ENCODE peak calls at places on chromosomes 12 and 14, in nine cellular contexts. One of them, this sample, is unnamed.

GRCh38 chr12:49190317-49190716 is 1.4 kb upstream of the TUBA1A start:
- DNase-seq in progenitor cell of endocrine pancreas: no peak
- DNase-seq in neural progenitor cell: peak
- DNase-seq in brain microvascular endothelial cell: no peak
- DNase-seq in neural crest cell: no peak
- DNase-seq in type B pancreatic cell: peak
- DNase-seq in testis: no peak
- DNase-seq in AG10803: no peak
- DNase-seq in Peyer's patch: no peak
- DNase-seq in this sample: no peak

GRCh38 chr14:59116984-59117415 is 71.5 kb upstream of the DAAM1 start:
- DNase-seq in brain microvascular endothelial cell: no peak
- DNase-seq in testis: no peak
- DNase-seq in AG10803: no peak
- DNase-seq in progenitor cell of endocrine pancreas: no peak
- DNase-seq in type B pancreatic cell: no peak
- DNase-seq in neural crest cell: no peak
- DNase-seq in Peyer's patch: no peak
- DNase-seq in neural progenitor cell: no peak
- DNase-seq in this sample: no peak

GRCh38 chr12:19074700-19075099 is 54.8 kb upstream of the PLEKHA5 start:
- DNase-seq in progenitor cell of endocrine pancreas: no peak
- DNase-seq in brain microvascular endothelial cell: no peak
- DNase-seq in AG10803: peak
- DNase-seq in type B pancreatic cell: no peak
- DNase-seq in testis: no peak
- DNase-seq in Peyer's patch: no peak
- DNase-seq in neural progenitor cell: no peak
- DNase-seq in neural crest cell: no peak
- DNase-seq in this sample: no peak

GRCh38 chr12:108240027-108240785 is 98.9 kb downstream of the CMKLR1 start:
- DNase-seq in neural progenitor cell: no peak
- DNase-seq in brain microvascular endothelial cell: no peak
- DNase-seq in neural crest cell: no peak
- DNase-seq in Peyer's patch: no peak
- DNase-seq in testis: peak
- DNase-seq in type B pancreatic cell: no peak
- DNase-seq in progenitor cell of endocrine pancreas: no peak
- DNase-seq in AG10803: no peak
- DNase-seq in this sample: no peak

GRCh38 chr12:122825773-122826724 is 9.2 kb upstream of the HIP1R start:
- DNase-seq in testis: no peak
- DNase-seq in neural crest cell: no peak
- DNase-seq in Peyer's patch: peak
- DNase-seq in AG10803: no peak
- DNase-seq in progenitor cell of endocrine pancreas: no peak
- DNase-seq in brain microvascular endothelial cell: no peak
- DNase-seq in neural progenitor cell: peak
- DNase-seq in type B pancreatic cell: no peak
- DNase-seq in this sample: no peak

GRCh38 chr14:102471921-102472814 is 37.4 kb downstream of the ANKRD9 start:
- DNase-seq in testis: no peak
- DNase-seq in brain microvascular endothelial cell: no peak
- DNase-seq in AG10803: no peak
- DNase-seq in type B pancreatic cell: no peak
- DNase-seq in neural progenitor cell: no peak
- DNase-seq in Peyer's patch: no peak
- DNase-seq in progenitor cell of endocrine pancreas: no peak
- DNase-seq in neural crest cell: no peak
- DNase-seq in this sample: no peak

GRCh38 chr14:37565550-37565949 is 29.5 kb downstream of the FOXA1 start:
- DNase-seq in testis: no peak
- DNase-seq in AG10803: no peak
- DNase-seq in type B pancreatic cell: no peak
- DNase-seq in progenitor cell of endocrine pancreas: no peak
- DNase-seq in neural progenitor cell: peak
- DNase-seq in Peyer's patch: no peak
- DNase-seq in brain microvascular endothelial cell: no peak
- DNase-seq in neural crest cell: no peak
- DNase-seq in this sample: no peak

GRCh38 chr12:91178139-91178561 is 4.5 kb downstream of the DCN start:
- DNase-seq in neural crest cell: no peak
- DNase-seq in type B pancreatic cell: no peak
- DNase-seq in progenitor cell of endocrine pancreas: no peak
- DNase-seq in brain microvascular endothelial cell: no peak
- DNase-seq in AG10803: peak
- DNase-seq in neural progenitor cell: no peak
- DNase-seq in Peyer's patch: no peak
- DNase-seq in testis: no peak
- DNase-seq in this sample: no peak

GRCh38 chr14:20848955-20849570 is 42.1 kb upstream of the RNASE3 start:
- DNase-seq in brain microvascular endothelial cell: no peak
- DNase-seq in neural progenitor cell: peak
- DNase-seq in testis: no peak
- DNase-seq in neural crest cell: no peak
- DNase-seq in progenitor cell of endocrine pancreas: no peak
- DNase-seq in Peyer's patch: no peak
- DNase-seq in AG10803: no peak
- DNase-seq in type B pancreatic cell: no peak
- DNase-seq in this sample: no peak

GRCh38 chr12:1821805-1822204 is 1.4 kb downstream of the LRTM2 start:
- DNase-seq in progenitor cell of endocrine pancreas: no peak
- DNase-seq in neural crest cell: no peak
- DNase-seq in Peyer's patch: no peak
- DNase-seq in neural progenitor cell: peak
- DNase-seq in type B pancreatic cell: no peak
- DNase-seq in brain microvascular endothelial cell: no peak
- DNase-seq in testis: no peak
- DNase-seq in AG10803: no peak
- DNase-seq in this sample: no peak

GRCh38 chr12:123384318-123384993 is 524 bp downstream of the KMT5A start:
- DNase-seq in Peyer's patch: no peak
- DNase-seq in AG10803: no peak
- DNase-seq in brain microvascular endothelial cell: peak
- DNase-seq in testis: peak
- DNase-seq in neural crest cell: no peak
- DNase-seq in neural progenitor cell: peak
- DNase-seq in progenitor cell of endocrine pancreas: peak
- DNase-seq in type B pancreatic cell: no peak
- DNase-seq in this sample: no peak

DNA sequence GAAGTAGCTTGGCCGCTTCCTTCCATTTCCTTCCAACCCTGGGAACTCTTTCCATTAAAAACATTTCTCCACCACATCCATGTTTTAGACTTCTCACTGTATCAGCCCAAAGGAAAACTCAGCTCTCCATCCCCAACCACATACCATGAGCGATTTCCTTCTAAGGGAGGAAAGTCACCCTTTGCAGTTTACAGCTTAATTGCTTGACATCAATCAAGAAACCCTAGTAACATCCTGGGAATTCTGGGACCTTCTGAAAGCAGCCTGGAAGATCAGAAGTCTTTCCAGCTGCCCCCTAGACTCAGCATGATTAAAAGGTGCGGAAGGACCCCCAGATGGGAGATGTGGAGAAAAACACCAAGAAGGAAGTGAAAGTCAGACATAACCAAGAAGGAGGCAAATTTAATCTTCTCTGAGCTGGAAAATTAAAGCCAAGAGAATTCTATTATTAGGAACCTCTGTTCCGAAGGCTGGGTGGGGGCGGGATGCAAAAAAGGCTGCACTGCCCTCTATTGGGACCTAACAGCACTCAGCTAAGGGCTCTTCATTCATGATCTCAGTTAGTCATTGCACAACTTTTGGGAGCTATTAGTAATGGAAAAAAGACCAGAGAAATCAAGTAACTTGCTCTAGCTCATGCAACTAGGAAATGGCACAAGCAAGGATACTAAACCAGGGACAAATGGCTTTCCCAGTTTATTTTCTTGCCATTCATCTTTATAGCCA is 73.2 kb upstream of the PLXNC1 start:
- DNase-seq in neural progenitor cell: peak
- DNase-seq in AG10803: peak
- DNase-seq in progenitor cell of endocrine pancreas: no peak
- DNase-seq in testis: peak
- DNase-seq in neural crest cell: no peak
- DNase-seq in type B pancreatic cell: no peak
- DNase-seq in Peyer's patch: no peak
- DNase-seq in brain microvascular endothelial cell: peak
- DNase-seq in this sample: no peak
- TF ChIP-seq CTCF in neural progenitor cell: peak
- TF ChIP-seq CTCF in AG10803: peak
- TF ChIP-seq CTCF in progenitor cell of endocrine pancreas: peak
- TF ChIP-seq CTCF in testis: peak
- TF ChIP-seq CTCF in neural crest cell: peak
- TF ChIP-seq CTCF in type B pancreatic cell: peak
- TF ChIP-seq CTCF in Peyer's patch: peak
- TF ChIP-seq CTCF in brain microvascular endothelial cell: peak
- TF ChIP-seq CTCF in this sample: no peak

DNA sequence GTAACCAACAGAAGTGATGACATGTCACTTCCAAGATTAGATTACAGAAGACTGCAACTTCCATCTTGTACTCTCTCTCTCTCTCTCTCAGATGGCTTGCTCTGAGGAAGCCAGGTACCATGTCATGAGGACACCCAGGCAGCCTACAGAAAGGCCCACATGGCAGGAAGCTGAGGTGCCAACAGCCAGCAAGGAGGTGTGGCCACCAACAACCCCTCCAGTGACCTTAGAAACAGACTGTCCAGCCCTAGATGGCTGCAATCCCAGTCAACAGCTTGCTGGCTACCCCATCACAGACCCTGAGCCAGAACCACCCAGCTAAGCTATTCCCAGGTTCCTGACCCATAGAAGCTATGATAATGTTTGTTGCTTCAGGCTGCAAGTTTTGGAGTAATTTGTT is 178.4 kb downstream of the ITPR2 start:
- DNase-seq in neural progenitor cell: no peak
- DNase-seq in type B pancreatic cell: no peak
- DNase-seq in progenitor cell of endocrine pancreas: no peak
- DNase-seq in neural crest cell: no peak
- DNase-seq in testis: no peak
- DNase-seq in Peyer's patch: no peak
- DNase-seq in AG10803: no peak
- DNase-seq in brain microvascular endothelial cell: no peak
- DNase-seq in this sample: no peak
- TF ChIP-seq CTCF in neural progenitor cell: no peak
- TF ChIP-seq CTCF in type B pancreatic cell: no peak
- TF ChIP-seq CTCF in progenitor cell of endocrine pancreas: no peak
- TF ChIP-seq CTCF in neural crest cell: no peak
- TF ChIP-seq CTCF in testis: no peak
- TF ChIP-seq CTCF in Peyer's patch: no peak
- TF ChIP-seq CTCF in AG10803: no peak
- TF ChIP-seq CTCF in brain microvascular endothelial cell: no peak
- TF ChIP-seq CTCF in this sample: no peak

GRCh38 chr14:54713364-54713763 is 146.4 kb downstream of the SAMD4A start:
- DNase-seq in neural crest cell: no peak
- DNase-seq in AG10803: peak
- DNase-seq in progenitor cell of endocrine pancreas: no peak
- DNase-seq in brain microvascular endothelial cell: no peak
- DNase-seq in testis: no peak
- DNase-seq in type B pancreatic cell: no peak
- DNase-seq in neural progenitor cell: no peak
- DNase-seq in Peyer's patch: no peak
- DNase-seq in this sample: no peak

GRCh38 chr14:54718046-54718445 is 151.1 kb downstream of the SAMD4A start:
- DNase-seq in neural progenitor cell: no peak
- DNase-seq in testis: no peak
- DNase-seq in progenitor cell of endocrine pancreas: no peak
- DNase-seq in brain microvascular endothelial cell: no peak
- DNase-seq in type B pancreatic cell: no peak
- DNase-seq in Peyer's patch: no peak
- DNase-seq in neural crest cell: no peak
- DNase-seq in AG10803: no peak
- DNase-seq in this sample: no peak

GRCh38 chr14:54715811-54716210 is 148.9 kb downstream of the SAMD4A start:
- DNase-seq in type B pancreatic cell: no peak
- DNase-seq in brain microvascular endothelial cell: no peak
- DNase-seq in progenitor cell of endocrine pancreas: no peak
- DNase-seq in AG10803: peak
- DNase-seq in neural progenitor cell: no peak
- DNase-seq in neural crest cell: no peak
- DNase-seq in testis: no peak
- DNase-seq in Peyer's patch: no peak
- DNase-seq in this sample: no peak

GRCh38 chr14:54712371-54712998 is 145.6 kb downstream of the SAMD4A start:
- DNase-seq in progenitor cell of endocrine pancreas: no peak
- DNase-seq in testis: peak
- DNase-seq in brain microvascular endothelial cell: no peak
- DNase-seq in neural progenitor cell: no peak
- DNase-seq in Peyer's patch: no peak
- DNase-seq in AG10803: peak
- DNase-seq in neural crest cell: no peak
- DNase-seq in type B pancreatic cell: no peak
- DNase-seq in this sample: no peak

GRCh38 chr14:54715244-54715643 is 148.3 kb downstream of the SAMD4A start:
- DNase-seq in AG10803: peak
- DNase-seq in progenitor cell of endocrine pancreas: no peak
- DNase-seq in type B pancreatic cell: no peak
- DNase-seq in neural progenitor cell: no peak
- DNase-seq in neural crest cell: no peak
- DNase-seq in testis: no peak
- DNase-seq in brain microvascular endothelial cell: peak
- DNase-seq in Peyer's patch: no peak
- DNase-seq in this sample: no peak
- TF ChIP-seq CTCF in AG10803: peak
- TF ChIP-seq CTCF in progenitor cell of endocrine pancreas: no peak
- TF ChIP-seq CTCF in type B pancreatic cell: no peak
- TF ChIP-seq CTCF in neural progenitor cell: no peak
- TF ChIP-seq CTCF in neural crest cell: no peak
- TF ChIP-seq CTCF in testis: no peak
- TF ChIP-seq CTCF in brain microvascular endothelial cell: peak
- TF ChIP-seq CTCF in Peyer's patch: no peak
- TF ChIP-seq CTCF in this sample: no peak

GRCh38 chr14:87111141-87111540 is 881.8 kb downstream of the GALC start:
- DNase-seq in neural crest cell: no peak
- DNase-seq in testis: no peak
- DNase-seq in brain microvascular endothelial cell: no peak
- DNase-seq in neural progenitor cell: no peak
- DNase-seq in Peyer's patch: no peak
- DNase-seq in AG10803: peak
- DNase-seq in type B pancreatic cell: no peak
- DNase-seq in progenitor cell of endocrine pancreas: no peak
- DNase-seq in this sample: no peak

GRCh38 chr14:87111741-87112140 is 881.2 kb downstream of the GALC start:
- DNase-seq in brain microvascular endothelial cell: no peak
- DNase-seq in neural progenitor cell: no peak
- DNase-seq in Peyer's patch: no peak
- DNase-seq in progenitor cell of endocrine pancreas: no peak
- DNase-seq in testis: no peak
- DNase-seq in AG10803: no peak
- DNase-seq in neural crest cell: no peak
- DNase-seq in type B pancreatic cell: no peak
- DNase-seq in this sample: no peak

GRCh38 chr14:87109271-87109670 is 883.7 kb downstream of the GALC start:
- DNase-seq in Peyer's patch: no peak
- DNase-seq in neural crest cell: no peak
- DNase-seq in testis: no peak
- DNase-seq in AG10803: no peak
- DNase-seq in type B pancreatic cell: no peak
- DNase-seq in neural progenitor cell: no peak
- DNase-seq in brain microvascular endothelial cell: no peak
- DNase-seq in progenitor cell of endocrine pancreas: no peak
- DNase-seq in this sample: no peak

GRCh38 chr14:87115234-87115633 is 877.7 kb downstream of the GALC start:
- DNase-seq in brain microvascular endothelial cell: no peak
- DNase-seq in neural progenitor cell: no peak
- DNase-seq in AG10803: no peak
- DNase-seq in testis: no peak
- DNase-seq in neural crest cell: no peak
- DNase-seq in progenitor cell of endocrine pancreas: no peak
- DNase-seq in Peyer's patch: no peak
- DNase-seq in type B pancreatic cell: no peak
- DNase-seq in this sample: no peak

GRCh38 chr14:87113286-87113685 is 879.7 kb downstream of the GALC start:
- DNase-seq in brain microvascular endothelial cell: no peak
- DNase-seq in AG10803: no peak
- DNase-seq in neural progenitor cell: no peak
- DNase-seq in type B pancreatic cell: no peak
- DNase-seq in neural crest cell: no peak
- DNase-seq in Peyer's patch: no peak
- DNase-seq in testis: no peak
- DNase-seq in progenitor cell of endocrine pancreas: no peak
- DNase-seq in this sample: no peak
- TF ChIP-seq CTCF in brain microvascular endothelial cell: no peak
- TF ChIP-seq CTCF in AG10803: no peak
- TF ChIP-seq CTCF in neural progenitor cell: peak
- TF ChIP-seq CTCF in type B pancreatic cell: peak
- TF ChIP-seq CTCF in neural crest cell: peak
- TF ChIP-seq CTCF in Peyer's patch: no peak
- TF ChIP-seq CTCF in testis: no peak
- TF ChIP-seq CTCF in progenitor cell of endocrine pancreas: no peak
- TF ChIP-seq CTCF in this sample: no peak

This sample was measured in omental fat pad.